ENCODE peak calls at places on chromosomes 11 and 22, in eight cellular contexts. G, C, Q, P, M, I, E and J are unnamed samples.

GRCh38 chr22:24107668-24108067 is 73.6 kb upstream of the SUSD2 start:
- DNase-seq in M (peak; percentile 52), I (no peak), P (peak; percentile 36), Q (no peak), G (peak; percentile 92), E (no peak), C (no peak), J (no peak)

GRCh38 chr11:110896358-110896757 is 184.1 kb upstream of the ARHGAP20 start:
- DNase-seq in M (no peak), C (no peak), P (peak; percentile 52), Q (no peak), I (no peak), E (no peak), G (no peak), J (no peak)

GRCh38 chr22:26326803-26327202 is 102.3 kb upstream of the ASPHD2 start:
- DNase-seq in E (no peak), I (no peak), Q (no peak), C (no peak), G (no peak), P (no peak), M (no peak), J (no peak)

GRCh38 chr11:124467376-124468061 is 22.0 kb upstream of the OR8B8 start:
- DNase-seq in Q (no peak), C (no peak), M (no peak), P (no peak), E (no peak), G (no peak), I (no peak), J (no peak)

GRCh38 chr22:37219534-37219933 is 7.3 kb upstream of the SSTR3 start:
- DNase-seq in G (no peak), I (no peak), Q (no peak), C (no peak), M (no peak), P (no peak), E (no peak), J (no peak)

GRCh38 chr11:92380882-92381281 is 156.3 kb downstream of the FAT3 start:
- DNase-seq in Q (no peak), E (no peak), G (peak; percentile 82), C (no peak), M (no peak), I (no peak), P (peak; percentile 45), J (no peak)

GRCh38 chr22:46587067-46587471 is 33.1 kb upstream of the GRAMD4 start:
- DNase-seq in I (peak; percentile 87), C (no peak), P (no peak), Q (no peak), M (no peak), E (no peak), G (peak; percentile 42), J (no peak)

GRCh38 chr11:32231909-32232493 is 141.1 kb downstream of the RCN1 start:
- DNase-seq in P (peak; percentile 0), Q (peak; percentile 70), I (peak; percentile 46), E (peak; percentile 53), C (peak; percentile 87), M (no peak), G (peak; percentile 88), J (peak; percentile 62)

GRCh38 chr11:32081129-32081641 is 9.7 kb upstream of the RCN1 start:
- DNase-seq in E (peak; percentile 52), M (no peak), Q (no peak), G (no peak), P (peak; percentile 77), C (no peak), I (no peak), J (no peak)

GRCh38 chr11:37505406-37505805 is 907.4 kb upstream of the RAG2 start:
- DNase-seq in G (no peak), I (no peak), M (no peak), C (peak; percentile 39), E (no peak), Q (peak; percentile 38), P (no peak), J (no peak)

DNA sequence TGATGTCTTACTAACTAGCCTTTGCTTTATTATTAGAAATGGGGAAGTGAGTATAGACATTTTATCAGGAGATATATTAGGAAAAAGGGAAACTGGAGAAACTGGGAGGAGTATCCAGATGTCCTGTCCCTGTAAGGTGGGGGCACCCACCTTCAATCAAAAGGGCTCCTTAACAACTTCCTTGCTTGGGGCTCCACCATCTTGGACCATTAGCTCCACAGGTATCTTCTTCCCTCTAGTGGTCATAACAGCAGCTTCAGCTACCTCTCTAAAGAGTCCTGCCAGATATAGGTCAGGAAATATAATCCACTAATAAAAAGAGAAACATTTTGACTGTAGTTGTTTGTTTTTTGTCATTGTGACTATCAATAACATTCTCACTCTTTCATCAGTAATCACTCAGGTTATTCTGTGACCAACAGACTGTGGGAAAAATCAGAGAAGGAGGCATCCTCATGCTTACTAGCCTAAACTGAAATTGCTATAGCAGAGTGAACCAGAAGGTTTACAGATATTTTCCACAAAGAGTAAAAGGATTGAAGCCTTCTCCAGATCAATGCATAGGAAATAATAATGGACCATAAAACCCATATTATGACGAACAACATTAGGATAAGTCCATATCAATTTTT is 10.4 kb downstream of the OR51B4 start:
- DNase-seq in C (no peak), Q (peak; percentile 44), E (peak; percentile 73), I (peak; percentile 59), P (peak; percentile 20), G (peak; percentile 76), M (no peak), J (no peak)
- TF ChIP-seq CTCF in C (peak; percentile 92), Q (peak; percentile 65), E (peak; percentile 74), I (peak; percentile 67), P (peak; percentile 79), G (peak; percentile 66), M (no peak), J (peak; percentile 43)

DNA sequence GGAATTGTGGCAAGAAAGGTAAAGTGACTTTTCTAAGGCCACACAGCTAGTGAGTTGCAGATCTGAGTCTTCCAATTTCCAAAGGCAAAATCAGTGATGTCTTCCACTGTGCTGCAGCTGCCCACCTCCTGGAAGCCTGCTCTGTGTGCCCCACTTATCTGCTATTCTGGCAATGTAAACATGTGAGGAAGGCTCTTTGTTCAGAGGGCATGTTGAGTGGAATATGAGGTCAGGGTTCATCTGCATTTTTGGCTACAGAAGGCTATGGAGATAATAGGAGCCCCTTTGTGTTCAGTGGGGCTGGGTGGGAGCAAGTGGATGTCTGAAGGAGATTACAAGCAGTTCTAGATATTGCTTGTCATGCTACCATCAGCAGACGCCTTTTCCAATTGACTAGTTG is 396.2 kb downstream of the BUD13 start:
- DNase-seq in Q (no peak), C (no peak), M (no peak), P (no peak), I (no peak), G (no peak), E (no peak), J (no peak)
- TF ChIP-seq CTCF in Q (no peak), C (no peak), M (no peak), P (no peak), I (no peak), G (no peak), E (no peak), J (no peak)

GRCh38 chr11:69697489-69697843 is 6.4 kb downstream of the FGF19 start:
- DNase-seq in E (no peak), G (no peak), M (no peak), C (no peak), P (no peak), Q (no peak), I (no peak), J (no peak)

GRCh38 chr11:69696749-69697488 is 6.9 kb downstream of the FGF19 start:
- DNase-seq in C (no peak), G (peak; percentile 59), E (no peak), I (no peak), Q (peak; percentile 55), P (no peak), M (no peak), J (no peak)

GRCh38 chr11:69698362-69698761 is 5.5 kb downstream of the FGF19 start:
- DNase-seq in Q (no peak), M (no peak), C (no peak), E (no peak), P (no peak), G (peak; percentile 53), I (no peak), J (no peak)

GRCh38 chr11:69699213-69699612 is 4.6 kb downstream of the FGF19 start:
- DNase-seq in C (no peak), G (no peak), M (no peak), E (no peak), I (no peak), Q (no peak), P (no peak), J (no peak)

GRCh38 chr11:69697861-69698260 is 6.0 kb downstream of the FGF19 start:
- DNase-seq in I (no peak), G (peak; percentile 59), Q (no peak), M (no peak), P (no peak), C (no peak), E (no peak), J (no peak)
- TF ChIP-seq CTCF in I (no peak), G (no peak), Q (no peak), M (no peak), P (no peak), C (no peak), E (no peak), J (no peak)

DNA sequence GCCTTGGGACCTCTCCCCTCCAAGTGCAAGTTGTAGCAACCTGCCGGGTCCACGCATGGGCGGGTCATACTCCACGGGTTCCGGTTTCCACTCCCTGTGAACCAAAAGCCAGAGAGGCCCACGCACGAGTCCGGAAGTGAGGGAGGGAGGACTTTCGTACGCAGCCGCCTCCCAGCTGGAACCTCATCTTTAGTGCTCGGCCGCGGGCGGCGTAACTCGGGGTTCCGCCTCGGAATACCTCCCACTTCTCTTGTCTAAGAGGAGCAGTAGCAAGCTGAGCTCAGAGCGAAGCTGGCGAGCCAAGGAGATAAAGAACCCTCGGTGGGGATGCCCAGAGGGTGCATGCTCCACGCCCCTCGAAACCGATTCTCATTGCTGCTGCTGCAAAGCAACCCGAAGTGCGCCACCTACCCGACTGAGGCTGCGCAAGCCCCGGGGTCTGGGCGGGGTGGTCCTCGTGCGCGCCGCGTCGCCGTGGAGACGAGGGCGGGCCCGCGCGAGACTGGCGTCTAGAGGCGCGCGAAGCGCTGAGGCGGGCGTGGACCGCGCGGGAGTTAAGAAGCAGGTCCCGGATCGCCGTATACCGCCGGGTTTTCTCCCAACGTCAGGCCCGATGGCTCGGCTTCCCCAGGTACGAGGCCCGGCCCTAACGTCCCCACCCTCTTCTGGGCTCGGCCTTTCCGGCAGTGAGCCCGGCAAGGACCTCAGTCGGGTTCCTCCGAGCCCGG is at the start of gene SFI1:
- DNase-seq in I (peak; percentile 90), E (peak; percentile 86), M (peak; percentile 93), P (peak; percentile 50), Q (peak; percentile 93), G (peak; percentile 98), C (peak; percentile 95), J (peak; percentile 89)
- TF ChIP-seq CTCF in I (peak; percentile 42), E (no peak), M (peak; percentile 16), P (peak; percentile 33), Q (peak; percentile 48), G (peak; percentile 9), C (peak; percentile 63), J (no peak)

DNA sequence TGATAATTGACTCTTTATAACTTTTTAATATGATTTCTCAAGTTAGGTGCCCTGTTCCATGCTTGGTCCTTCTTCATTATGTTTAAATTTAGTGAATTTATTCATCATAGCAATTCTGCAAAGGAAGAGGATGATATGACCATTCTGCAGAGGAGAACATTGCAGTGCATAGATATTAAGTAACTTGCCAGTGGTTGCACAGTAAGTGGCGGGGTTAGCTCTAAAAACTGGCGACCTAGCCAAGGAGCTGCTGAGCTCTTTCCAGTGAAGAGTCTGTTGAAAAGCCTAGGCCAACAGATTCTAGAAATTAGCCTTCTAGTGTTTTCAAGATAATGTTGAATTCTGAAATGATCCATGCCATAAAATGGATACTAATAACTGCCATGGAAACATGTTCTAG is 4.6 kb downstream of the EWSR1 start:
- DNase-seq in P (no peak), I (no peak), G (no peak), E (no peak), C (no peak), Q (no peak), M (no peak), J (no peak)
- TF ChIP-seq CTCF in P (no peak), I (no peak), G (no peak), E (no peak), C (no peak), Q (no peak), M (no peak), J (no peak)